ENCODE peak calls at places on chromosomes 1 and 21, in nine cellular contexts. H is MM.1S; C is neural crest cell; T is pancreas; L is GM13977; N is AG04450; R is tibial nerve; U is colonic mucosa; P is CD8-positive, alpha-beta T cell. D is an unnamed sample.
A peak's percentile ranks its signal among the peaks of the same experiment; 100 is the strongest.

GRCh38 chr1:30984167-30984870 is 75.8 kb upstream of the SDC3 start:
- DNase-seq in H (no peak), C (no peak), T (no peak), L (no peak), N (no peak), R (no peak), U (no peak), P (no peak), D (no peak)

GRCh38 chr1:103783944-103784377 is 34.3 kb downstream of the AMY1C start:
- DNase-seq in H (no peak), C (no peak), T (no peak), L (no peak), N (no peak), R (no peak), U (no peak), P (no peak), D (no peak)

GRCh38 chr21:29084372-29084771 is 10.9 kb upstream of the CCT8 start:
- DNase-seq in H (no peak), C (no peak), T (no peak), L (no peak), N (no peak), R (no peak), U (no peak), P (no peak), D (no peak)

GRCh38 chr1:55374801-55375616 is 159.8 kb upstream of the USP24 start:
- DNase-seq in H (no peak), C (no peak), T (no peak), L (no peak), N (no peak), R (peak; percentile 53), U (no peak), P (no peak), D (no peak)

GRCh38 chr1:234670936-234671628 is 61.1 kb upstream of the IRF2BP2 start:
- DNase-seq in H (no peak), C (no peak), T (no peak), L (no peak), N (no peak), R (no peak), U (no peak), P (no peak), D (peak; percentile 39)

GRCh38 chr1:150009604-150010387 is 730 bp downstream of the OTUD7B start:
- DNase-seq in H (peak; percentile 25), C (no peak), T (peak; percentile 57), L (peak; percentile 30), N (peak; percentile 63), R (no peak), U (peak; percentile 60), P (peak; percentile 65), D (no peak)

GRCh38 chr1:156420209-156421061 is 51.4 kb downstream of the RHBG start:
- DNase-seq in H (peak; percentile 79), C (no peak), T (peak; percentile 70), L (peak; percentile 86), N (no peak), R (no peak), U (no peak), P (peak; percentile 57), D (peak; percentile 82)

GRCh38 chr1:203140743-203141520 is 13.4 kb downstream of the ADORA1 start:
- DNase-seq in H (no peak), C (no peak), T (no peak), L (no peak), N (no peak), R (no peak), U (no peak), P (no peak), D (no peak)

GRCh38 chr1:162919043-162919442 is 58.1 kb upstream of the CCDC190 start:
- DNase-seq in H (no peak), C (no peak), T (no peak), L (no peak), N (no peak), R (no peak), U (no peak), P (no peak), D (no peak)

GRCh38 chr1:13681921-13682320 is 18.1 kb upstream of the PRDM2 start:
- DNase-seq in H (no peak), C (no peak), T (no peak), L (no peak), N (no peak), R (no peak), U (no peak), P (no peak), D (no peak)

GRCh38 chr1:32179443-32180185 is at the start of gene TXLNA:
- DNase-seq in H (peak; percentile 91), C (peak; percentile 87), T (peak; percentile 97), L (peak; percentile 98), N (peak; percentile 68), R (peak; percentile 92), U (peak; percentile 96), P (peak; percentile 92), D (peak; percentile 98)

GRCh38 chr1:19682257-19682656 is 17.6 kb downstream of the HTR6 start:
- DNase-seq in H (no peak), C (no peak), T (no peak), L (no peak), N (peak; percentile 70), R (no peak), U (no peak), P (no peak), D (no peak)

GRCh38 chr1:5744342-5744741 is 247.9 kb downstream of the NPHP4 start:
- DNase-seq in H (no peak), C (no peak), T (peak; percentile 17), L (no peak), N (no peak), R (peak; percentile 3), U (no peak), P (no peak), D (no peak)

GRCh38 chr1:25610822-25611630 is 5.6 kb upstream of the MAN1C1 start:
- DNase-seq in H (no peak), C (no peak), T (no peak), L (no peak), N (no peak), R (no peak), U (no peak), P (no peak), D (no peak)
- TF ChIP-seq CTCF in H (peak; percentile 36), C (no peak), T (no peak), L (peak; percentile 24), N (peak; percentile 56), R (no peak), U (no peak), P (peak; percentile 31), D (peak; percentile 12)

GRCh38 chr1:86699186-86699585 is 5.2 kb upstream of the SH3GLB1 start:
- DNase-seq in H (peak; percentile 62), C (no peak), T (no peak), L (no peak), N (no peak), R (no peak), U (no peak), P (no peak), D (no peak)

GRCh38 chr1:86703696-86704455 is 500 bp upstream of the SH3GLB1 start:
- DNase-seq in H (no peak), C (no peak), T (no peak), L (peak; percentile 28), N (no peak), R (no peak), U (peak; percentile 53), P (no peak), D (peak; percentile 36)

GRCh38 chr1:86704456-86704971 is at the start of gene SH3GLB1:
- DNase-seq in H (peak; percentile 90), C (peak; percentile 97), T (peak; percentile 98), L (peak; percentile 89), N (peak; percentile 61), R (peak; percentile 77), U (peak; percentile 95), P (peak; percentile 94), D (peak; percentile 89)

GRCh38 chr1:86704972-86705632 is 726 bp downstream of the SH3GLB1 start:
- DNase-seq in H (peak; percentile 63), C (no peak), T (no peak), L (peak; percentile 51), N (no peak), R (peak; percentile 31), U (peak; percentile 72), P (peak; percentile 64), D (peak; percentile 58)

DNA sequence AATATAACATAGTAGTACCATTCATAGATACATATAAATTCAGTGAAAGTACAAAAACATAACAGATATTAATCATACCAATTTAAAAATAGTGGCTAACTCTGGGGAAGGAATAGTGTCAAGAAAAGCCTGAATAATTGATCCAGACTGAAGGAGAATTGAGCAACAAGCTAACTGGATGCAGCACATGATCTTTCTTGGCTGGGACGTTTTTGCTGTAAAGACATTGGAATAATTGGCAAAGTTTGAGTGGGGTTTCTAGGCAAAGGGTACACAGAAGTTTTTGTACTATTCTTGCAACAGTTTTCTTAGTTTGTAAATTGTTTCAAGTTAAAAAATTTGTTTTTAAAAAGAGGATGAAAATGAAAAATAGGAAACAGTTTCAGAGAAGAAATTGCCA is 2.6 kb upstream of the SH3GLB1 start:
- DNase-seq in H (no peak), C (no peak), T (no peak), L (no peak), N (no peak), R (no peak), U (no peak), P (no peak), D (no peak)
- TF ChIP-seq CTCF in H (no peak), C (no peak), T (no peak), L (no peak), N (no peak), R (no peak), U (no peak), P (no peak), D (no peak)

DNA sequence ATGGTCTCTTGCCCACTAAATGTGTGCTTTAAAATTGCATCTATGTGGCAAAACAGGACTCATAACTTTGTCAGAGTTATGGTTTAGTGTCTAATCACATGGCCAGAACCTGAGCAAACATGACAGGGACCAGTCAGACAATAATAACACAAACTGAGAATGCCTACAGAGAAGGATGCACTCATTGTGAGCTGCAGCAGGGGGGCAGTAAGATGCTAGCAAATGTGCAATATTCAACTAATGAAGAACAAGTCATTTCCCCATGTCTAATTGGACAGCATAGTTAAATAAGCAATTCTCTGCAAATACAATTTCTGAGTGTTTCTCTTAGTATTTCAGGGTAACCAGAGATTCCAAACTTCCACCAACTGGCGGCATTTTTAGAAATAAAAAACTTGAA is 30.8 kb downstream of the SPAG17 start:
- DNase-seq in H (peak; percentile 21), C (no peak), T (no peak), L (peak; percentile 17), N (no peak), R (no peak), U (no peak), P (no peak), D (peak; percentile 31)
- TF ChIP-seq CTCF in H (peak; percentile 20), C (peak; percentile 60), T (no peak), L (peak; percentile 65), N (peak; percentile 26), R (peak; percentile 12), U (no peak), P (no peak), D (peak; percentile 47)

GRCh38 chr1:8879348-8880067 is 1.0 kb upstream of the ENO1 start:
- DNase-seq in H (no peak), C (no peak), T (no peak), L (no peak), N (no peak), R (peak; percentile 37), U (no peak), P (no peak), D (no peak)
- TF ChIP-seq CTCF in H (peak; percentile 47), C (no peak), T (no peak), L (peak; percentile 16), N (peak; percentile 13), R (no peak), U (no peak), P (peak; percentile 38), D (no peak)

D was measured in GM13976.